ENCODE peak calls at places on chromosomes 16 and 17, in four cellular contexts. Z is uterus, I is Peyer's patch, T is gastrocnemius medialis. Y is an unnamed sample.

GRCh38 chr17:41307647-41308046 is 1.5 kb downstream of the KRTAP16-1 start:
- DNase-seq in I (no peak), T (no peak), Z (no peak), Y (no peak)

GRCh38 chr16:56226187-56226586 is 34.9 kb downstream of the GNAO1 start:
- DNase-seq in T (peak; percentile 31), Z (no peak), I (no peak), Y (no peak)

GRCh38 chr16:79712273-79712672 is 111.7 kb upstream of the MAF start:
- DNase-seq in T (no peak), Z (no peak), I (no peak), Y (no peak)

GRCh38 chr16:68097088-68097487 is 11.9 kb downstream of the NFATC3 start:
- DNase-seq in I (no peak), Z (no peak), T (no peak), Y (no peak)

GRCh38 chr17:76940738-76941350 is 72.6 kb downstream of the MGAT5B start:
- DNase-seq in T (no peak), Z (no peak), I (no peak), Y (no peak)

GRCh38 chr17:7186241-7186640 is 7.1 kb upstream of the ASGR1 start:
- DNase-seq in I (no peak), Z (no peak), T (no peak), Y (no peak)

GRCh38 chr17:47704116-47704515 is 10.2 kb downstream of the TBKBP1 start:
- DNase-seq in T (no peak), I (peak; percentile 44), Z (no peak), Y (no peak)

GRCh38 chr17:81515530-81516041 is 3.0 kb upstream of the ACTG1 start:
- DNase-seq in Z (no peak), I (peak; percentile 54), T (no peak), Y (no peak)

GRCh38 chr17:384622-385194 is 32.1 kb upstream of the RPH3AL start:
- DNase-seq in I (no peak), Z (no peak), T (no peak), Y (no peak)

GRCh38 chr16:58198022-58198683 is at the start of gene CSNK2A2:
- DNase-seq in T (peak; percentile 25), Z (peak; percentile 70), I (peak; percentile 78), Y (peak; percentile 91)

GRCh38 chr17:43790311-43790940 is 10.2 kb downstream of the CFAP97D1 start:
- DNase-seq in Z (no peak), I (no peak), T (no peak), Y (no peak)

GRCh38 chr16:53991181-53992056 is 287.5 kb downstream of the FTO start:
- DNase-seq in Z (no peak), T (peak; percentile 60), I (no peak), Y (no peak)

GRCh38 chr16:88720396-88720970 is 14.2 kb downstream of the CTU2 start:
- DNase-seq in I (no peak), Z (no peak), T (no peak), Y (no peak)

GRCh38 chr17:67027031-67027628 is 17.2 kb upstream of the CACNG1 start:
- DNase-seq in I (no peak), T (no peak), Z (no peak), Y (no peak)

GRCh38 chr17:80751070-80751459 is 206.4 kb downstream of the RPTOR start:
- DNase-seq in I (no peak), Z (no peak), T (peak; percentile 89), Y (peak; percentile 50)

GRCh38 chr17:10735821-10736220 is 6.0 kb upstream of the TMEM220 start:
- DNase-seq in I (no peak), T (no peak), Z (no peak), Y (no peak)

GRCh38 chr16:83952940-83953795 is at the start of gene OSGIN1:
- DNase-seq in Z (peak; percentile 91), T (peak; percentile 95), I (peak; percentile 95), Y (peak; percentile 96)

GRCh38 chr17:44920565-44920940 is 5.3 kb upstream of the GFAP start:
- DNase-seq in T (no peak), I (peak; percentile 34), Z (no peak), Y (no peak)

GRCh38 chr16:12062343-12063003 is 85.9 kb downstream of the SNX29 start:
- DNase-seq in I (no peak), Z (peak; percentile 54), T (peak; percentile 71), Y (peak; percentile 96)

GRCh38 chr17:81391268-81391963 is 3.8 kb upstream of the BAHCC1 start:
- DNase-seq in Z (no peak), I (no peak), T (no peak), Y (no peak)

GRCh38 chr17:9467518-9467917 is 108.1 kb downstream of the STX8 start:
- DNase-seq in T (no peak), I (no peak), Z (no peak), Y (no peak)

GRCh38 chr17:77881545-77881944 is 77.0 kb upstream of the TNRC6C start:
- DNase-seq in I (peak; percentile 66), T (peak; percentile 47), Z (peak; percentile 69), Y (peak; percentile 95)

GRCh38 chr16:2827831-2828520 is 2.1 kb upstream of the ZG16B start:
- DNase-seq in I (peak; percentile 40), T (no peak), Z (no peak), Y (no peak)

GRCh38 chr17:83116311-83116771 is 36.9 kb downstream of the METRNL start:
- DNase-seq in T (no peak), I (no peak), Z (no peak), Y (no peak)

GRCh38 chr16:86843812-86844211 is 265.5 kb downstream of the FOXL1 start:
- DNase-seq in T (no peak), I (no peak), Z (no peak), Y (no peak)

GRCh38 chr17:2094891-2095535 is 40.1 kb downstream of the HIC1 start:
- DNase-seq in T (no peak), Z (peak; percentile 62), I (no peak), Y (peak; percentile 56)

GRCh38 chr16:6447046-6447445 is 885.6 kb upstream of the RBFOX1 start:
- DNase-seq in I (no peak), T (no peak), Z (no peak), Y (no peak)

GRCh38 chr17:74271281-74271680 is 2.8 kb upstream of the DNAI2 start:
- DNase-seq in T (no peak), Z (no peak), I (no peak), Y (no peak)

GRCh38 chr16:64459821-64460220 is 662.0 kb downstream of the CDH11 start:
- DNase-seq in T (no peak), Z (peak; percentile 16), I (no peak), Y (no peak)

GRCh38 chr17:75777243-75777922 is 7.2 kb upstream of the UNK start:
- DNase-seq in Z (no peak), T (no peak), I (no peak), Y (no peak)
- TF ChIP-seq POLR2A in Z (no peak), T (no peak), I (no peak), Y (no peak)

GRCh38 chr16:85639529-85640253 is 26.6 kb downstream of the GSE1 start:
- DNase-seq in T (peak; percentile 78), Z (no peak), I (peak; percentile 70), Y (peak; percentile 39)

GRCh38 chr16:85638695-85639409 is 25.7 kb downstream of the GSE1 start:
- DNase-seq in I (no peak), Z (no peak), T (no peak), Y (no peak)

GRCh38 chr16:85637808-85638186 is 24.7 kb downstream of the GSE1 start:
- DNase-seq in T (no peak), Z (no peak), I (no peak), Y (no peak)

GRCh38 chr16:85637061-85637807 is 24.1 kb downstream of the GSE1 start:
- DNase-seq in Z (no peak), T (no peak), I (no peak), Y (no peak)

DNA sequence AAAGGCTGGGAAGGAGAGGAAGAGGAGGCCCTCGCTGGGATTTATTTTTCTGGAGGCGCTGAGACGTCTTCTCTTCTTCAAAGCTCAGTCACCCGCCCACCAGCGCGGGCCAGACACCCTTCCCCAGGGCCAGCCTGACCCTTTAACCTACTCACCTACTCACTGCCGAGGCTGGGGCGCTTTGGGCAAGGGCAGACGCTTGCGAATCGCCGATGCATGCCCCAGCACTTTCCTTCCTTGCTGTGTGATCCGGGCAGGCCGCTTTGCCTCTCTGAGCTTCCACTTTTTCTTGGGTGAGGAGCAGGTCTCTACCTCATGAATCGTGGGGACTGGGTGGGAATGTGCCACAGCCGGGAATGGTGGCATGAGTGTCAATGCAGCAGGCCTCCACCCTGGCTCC is 25.1 kb downstream of the GSE1 start:
- DNase-seq in T (no peak), Z (no peak), I (no peak), Y (no peak)
- TF ChIP-seq POLR2A in T (no peak), Z (no peak), I (no peak), Y (no peak)

DNA sequence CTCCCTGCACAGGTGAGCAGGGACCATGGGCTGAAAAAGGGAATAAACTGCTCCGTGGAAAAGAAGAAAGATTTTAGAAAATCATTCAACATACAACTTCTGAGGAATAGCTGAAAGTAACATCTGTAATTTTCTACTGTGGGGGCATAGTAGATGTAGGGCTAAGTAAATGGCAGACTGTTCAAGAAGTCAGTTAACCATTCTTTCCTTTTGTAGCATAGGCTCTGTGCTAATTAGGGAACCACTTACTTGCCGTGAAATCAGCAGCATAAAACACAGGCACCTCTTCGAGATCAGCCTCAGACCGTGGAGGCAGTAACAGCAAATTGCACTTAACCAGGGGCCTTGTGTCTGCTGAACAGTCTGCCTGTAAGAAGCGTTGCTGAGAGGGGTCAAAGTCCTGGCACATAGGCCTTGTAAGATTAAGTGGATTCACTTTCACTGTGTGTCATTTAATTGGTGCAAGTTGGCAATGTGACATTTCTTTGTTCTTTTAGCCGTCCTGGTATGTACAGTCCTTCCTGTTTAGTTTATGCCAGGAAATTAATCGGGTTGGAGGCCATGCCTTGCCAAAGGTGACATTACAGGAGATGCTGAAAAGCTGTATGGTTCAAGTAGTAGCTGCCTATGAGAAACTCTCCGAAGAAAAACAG is 10.4 kb downstream of the COG1 start:
- DNase-seq in I (no peak), T (no peak), Z (no peak), Y (peak; percentile 48)
- TF ChIP-seq POLR2A in I (no peak), T (no peak), Z (no peak), Y (no peak)

GRCh38 chr16:69419956-69420355 is 4.5 kb upstream of the CYB5B start:
- DNase-seq in Z (no peak), T (no peak), I (no peak), Y (no peak)

GRCh38 chr16:69423189-69423588 is 1.2 kb upstream of the CYB5B start:
- DNase-seq in T (no peak), Z (no peak), I (no peak), Y (no peak)

GRCh38 chr16:69424935-69425784 is 741 bp downstream of the CYB5B start:
- DNase-seq in Z (no peak), T (no peak), I (no peak), Y (no peak)

GRCh38 chr16:69428652-69429051 is 4.2 kb downstream of the CYB5B start:
- DNase-seq in T (no peak), Z (no peak), I (no peak), Y (no peak)

GRCh38 chr16:69424053-69424934 is at the start of gene CYB5B:
- DNase-seq in T (peak; percentile 93), I (peak; percentile 92), Z (peak; percentile 89), Y (peak; percentile 98)
- TF ChIP-seq POLR2A in T (peak; percentile 62), I (peak; percentile 72), Z (peak; percentile 76), Y (no peak)

GRCh38 chr16:30064746-30065111 is 831 bp upstream of the ALDOA start:
- DNase-seq in T (no peak), I (peak; percentile 63), Z (no peak), Y (no peak)
- TF ChIP-seq POLR2A in T (no peak), I (peak; percentile 51), Z (no peak), Y (peak; percentile 5)